ENCODE peak calls at places on chromosomes 7 and 10, in four cellular contexts. A is astrocyte of the spinal cord, C is M059J, Q is AG20443. R is an unnamed sample.

GRCh38 chr10:6217621-6218020 is 14.9 kb downstream of the PFKFB3 start:
- DNase-seq in A (no peak), C (peak), Q (no peak), R (no peak)

GRCh38 chr10:60572511-60573194 is 183.0 kb upstream of the ANK3 start:
- DNase-seq in A (peak), C (peak), Q (peak), R (peak)

GRCh38 chr10:77925795-77926565 is 575 bp downstream of the DLG5 start:
- DNase-seq in A (peak), C (peak), Q (peak), R (peak)

GRCh38 chr10:131062621-131063260 is 248.8 kb downstream of the TCERG1L start:
- DNase-seq in A (no peak), C (no peak), Q (no peak), R (no peak)

GRCh38 chr10:125878957-125879835 is 1.9 kb downstream of the DHX32 start:
- DNase-seq in A (peak), C (peak), Q (peak), R (peak)

GRCh38 chr10:102434251-102434913 is 2.0 kb upstream of the CUEDC2 start:
- DNase-seq in A (no peak), C (peak), Q (peak), R (peak)

GRCh38 chr10:62996925-62997324 is 136.2 kb upstream of the NRBF2 start:
- DNase-seq in A (no peak), C (no peak), Q (no peak), R (no peak)

GRCh38 chr7:103687981-103688380 is 242.0 kb upstream of the SLC26A5 start:
- DNase-seq in A (no peak), C (no peak), Q (no peak), R (no peak)

GRCh38 chr7:81684513-81685262 is 85.2 kb downstream of the HGF start:
- DNase-seq in A (peak), C (peak), Q (peak), R (peak)

GRCh38 chr7:150370612-150371071 is 2.0 kb downstream of the REPIN1 start:
- DNase-seq in A (peak), C (peak), Q (peak), R (no peak)

GRCh38 chr7:100171087-100171681 is 2.8 kb upstream of the GAL3ST4 start:
- DNase-seq in A (no peak), C (no peak), Q (peak), R (no peak)

R was measured in MCF 10A.